ENCODE peak calls at places on chromosomes 12 and 14, in five cellular contexts. T, O, M, A and N are unnamed samples.

GRCh38 chr12:50157259-50157658 is 9.9 kb downstream of the CERS5 start:
- DNase-seq in T (no peak), O (no peak), M (no peak), A (no peak), N (no peak)

GRCh38 chr12:19726122-19726521 is 286.8 kb downstream of the AEBP2 start:
- DNase-seq in T (no peak), O (no peak), M (no peak), A (no peak), N (no peak)

GRCh38 chr14:59185676-59186075 is 2.8 kb upstream of the DAAM1 start:
- DNase-seq in T (no peak), O (no peak), M (no peak), A (no peak), N (no peak)

GRCh38 chr12:39329015-39329414 is 113.9 kb downstream of the KIF21A start:
- DNase-seq in T (no peak), O (no peak), M (no peak), A (no peak), N (no peak)

GRCh38 chr14:80055226-80055625 is 156.1 kb downstream of the DIO2 start:
- DNase-seq in T (no peak), O (no peak), M (no peak), A (no peak), N (no peak)

GRCh38 chr12:26572131-26572530 is 260.9 kb downstream of the ITPR2 start:
- DNase-seq in T (no peak), O (no peak), M (no peak), A (no peak), N (no peak)

GRCh38 chr14:80464531-80465149 is 253.3 kb upstream of the DIO2 start:
- DNase-seq in T (no peak), O (no peak), M (peak), A (peak), N (no peak)

GRCh38 chr14:71780075-71780474 is 152.2 kb upstream of the RGS6 start:
- DNase-seq in T (peak), O (no peak), M (no peak), A (no peak), N (no peak)

DNA sequence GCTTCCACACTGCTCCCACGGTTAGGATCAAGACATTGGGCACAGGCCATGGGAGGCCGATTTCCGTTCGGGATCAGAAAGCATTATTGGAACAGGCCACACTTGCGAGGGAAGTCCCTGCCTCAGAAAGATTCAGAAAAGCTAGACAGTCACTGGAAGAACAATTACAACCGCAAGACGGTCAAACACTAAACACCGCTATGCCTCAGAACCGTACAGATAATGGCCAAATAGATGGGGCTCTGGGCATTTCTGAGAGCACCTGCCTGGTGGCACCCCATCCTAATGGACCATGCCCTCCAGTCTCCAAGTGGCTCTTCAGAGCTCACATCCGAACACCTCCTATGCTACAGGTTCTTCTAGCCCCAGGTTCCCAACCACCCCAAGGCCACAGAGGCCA is 42.0 kb downstream of the SSH1 start:
- DNase-seq in T (no peak), O (no peak), M (no peak), A (no peak), N (no peak)
- TF ChIP-seq POLR2AphosphoS5 in T (no peak), O (no peak), M (no peak), A (no peak), N (no peak)

DNA sequence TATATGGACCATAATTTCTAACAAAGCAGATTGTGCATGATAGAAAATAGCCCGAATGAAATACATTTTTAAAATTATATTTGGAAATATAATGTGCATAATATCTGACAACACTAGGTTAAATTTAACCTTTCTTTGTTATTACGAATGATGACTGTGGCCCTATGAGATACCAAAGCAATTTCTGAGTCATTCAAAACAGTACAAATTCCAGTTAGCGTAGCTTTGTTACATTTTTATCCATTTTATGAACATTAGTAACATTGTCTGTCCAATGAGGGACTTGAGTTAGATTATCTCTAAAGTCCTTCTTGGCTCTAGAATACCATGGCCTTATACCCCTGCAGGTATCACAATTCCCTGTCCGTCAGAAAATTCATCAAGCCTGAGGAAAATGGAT is 39.0 kb upstream of the REP15 start:
- DNase-seq in T (no peak), O (no peak), M (no peak), A (no peak), N (no peak)
- TF ChIP-seq POLR2AphosphoS5 in T (no peak), O (no peak), M (no peak), A (no peak), N (no peak)

GRCh38 chr12:85829391-85829790 is 6.8 kb downstream of the RASSF9 start:
- DNase-seq in T (no peak), O (no peak), M (no peak), A (no peak), N (no peak)
- TF ChIP-seq POLR2AphosphoS5 in T (no peak), O (no peak), M (no peak), A (no peak), N (no peak)

DNA sequence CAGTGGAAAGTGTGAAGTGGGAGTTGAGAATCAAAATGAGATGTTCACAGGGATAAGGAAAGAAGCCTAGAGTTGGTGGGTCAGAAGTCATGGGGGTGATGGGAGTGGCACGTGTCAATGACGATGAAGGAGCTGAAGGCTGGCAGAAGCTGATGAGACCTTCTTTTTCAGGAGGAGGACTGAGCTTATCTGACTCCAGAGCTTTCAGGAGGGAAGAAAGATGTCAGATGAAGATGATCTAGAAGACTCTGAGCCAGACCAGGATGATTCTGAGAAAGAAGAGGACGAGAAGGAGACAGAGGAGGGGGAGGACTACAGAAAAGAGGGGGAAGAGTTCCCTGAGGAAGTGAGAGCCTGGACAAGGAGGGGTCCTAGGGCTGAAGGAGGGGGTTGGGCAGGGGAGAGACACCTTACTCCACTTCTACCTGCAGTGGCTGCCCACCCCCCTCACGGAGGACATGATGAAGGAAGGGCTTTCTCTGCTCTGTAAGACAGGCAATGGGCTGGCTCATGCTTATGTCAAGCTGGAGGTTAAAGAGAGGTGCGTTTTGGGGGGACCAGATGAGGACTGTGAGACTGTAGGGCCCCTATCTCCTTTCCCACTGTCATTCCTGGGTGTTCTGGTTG is 905 bp downstream of the LRRC23 start:
- DNase-seq in T (no peak), O (no peak), M (no peak), A (no peak), N (no peak)
- TF ChIP-seq POLR2AphosphoS5 in T (no peak), O (no peak), M (no peak), A (no peak), N (no peak)

GRCh38 chr14:34426313-34427295 is 35.4 kb downstream of the SPTSSA start:
- DNase-seq in T (no peak), O (no peak), M (no peak), A (no peak), N (no peak)
- TF ChIP-seq POLR2AphosphoS5 in T (no peak), O (no peak), M (no peak), A (no peak), N (no peak)

DNA sequence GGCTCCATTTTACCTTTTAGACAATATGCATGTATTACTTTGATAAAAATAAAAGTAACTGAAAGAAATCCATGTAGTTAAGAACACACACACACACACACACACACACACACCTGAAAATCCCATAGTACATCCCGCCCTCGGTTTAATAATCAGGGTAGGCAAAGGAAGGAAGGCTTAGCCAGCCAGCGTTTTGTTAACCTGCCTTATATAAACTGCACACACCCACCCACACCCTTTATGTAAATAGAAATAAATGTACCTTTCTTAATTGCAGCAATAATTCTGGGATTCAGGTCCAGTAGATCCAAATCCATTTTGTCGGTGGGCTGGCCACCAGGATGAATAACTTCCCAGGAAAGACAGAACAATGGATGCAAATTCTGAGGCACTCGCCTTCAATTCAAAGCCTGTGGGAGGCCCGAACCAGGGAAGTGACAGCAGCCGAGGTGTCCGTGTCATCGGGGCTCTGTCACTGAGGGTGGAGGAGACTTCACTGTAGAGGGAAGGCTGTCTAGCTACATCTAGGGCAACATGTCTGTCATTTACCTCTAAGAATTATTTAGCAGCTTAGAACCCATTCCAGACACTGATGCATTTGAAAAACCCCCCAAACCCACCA is 4.4 kb downstream of the XRCC3 start:
- DNase-seq in T (no peak), O (no peak), M (no peak), A (no peak), N (no peak)
- TF ChIP-seq POLR2AphosphoS5 in T (no peak), O (no peak), M (no peak), A (no peak), N (peak)

GRCh38 chr12:57381693-57382220 is 49.1 kb downstream of the R3HDM2 start:
- DNase-seq in T (no peak), O (no peak), M (no peak), A (no peak), N (no peak)

GRCh38 chr12:57372233-57372632 is 58.6 kb downstream of the R3HDM2 start:
- DNase-seq in T (peak), O (no peak), M (no peak), A (no peak), N (no peak)

GRCh38 chr12:57380300-57380699 is 50.5 kb downstream of the R3HDM2 start:
- DNase-seq in T (no peak), O (no peak), M (no peak), A (no peak), N (no peak)

GRCh38 chr12:57377103-57377840 is 53.6 kb downstream of the R3HDM2 start:
- DNase-seq in T (no peak), O (no peak), M (no peak), A (peak), N (no peak)
- TF ChIP-seq POLR2AphosphoS5 in T (no peak), O (no peak), M (no peak), A (no peak), N (no peak)

GRCh38 chr12:6154730-6155459 is 30.4 kb upstream of the VWF start:
- DNase-seq in T (peak), O (no peak), M (no peak), A (no peak), N (no peak)
- TF ChIP-seq POLR2AphosphoS5 in T (peak), O (no peak), M (no peak), A (no peak), N (no peak)

GRCh38 chr12:93601591-93601990 is 29.1 kb downstream of the SOCS2 start:
- DNase-seq in T (no peak), O (no peak), M (no peak), A (no peak), N (no peak)

GRCh38 chr12:93599192-93599591 is 26.7 kb downstream of the SOCS2 start:
- DNase-seq in T (no peak), O (no peak), M (no peak), A (no peak), N (no peak)

GRCh38 chr12:93608313-93608712 is 35.8 kb downstream of the SOCS2 start:
- DNase-seq in T (no peak), O (no peak), M (no peak), A (no peak), N (no peak)

GRCh38 chr12:93603762-93604161 is 31.3 kb downstream of the SOCS2 start:
- DNase-seq in T (no peak), O (no peak), M (no peak), A (no peak), N (no peak)

GRCh38 chr12:93602897-93603668 is 30.6 kb downstream of the SOCS2 start:
- DNase-seq in T (no peak), O (no peak), M (no peak), A (no peak), N (no peak)
- TF ChIP-seq POLR2AphosphoS5 in T (no peak), O (no peak), M (no peak), A (no peak), N (peak)